ENCODE peak calls at places on chromosomes 6 and 20, in six cellular contexts. M, O, B, C, J and E are unnamed samples.

GRCh38 chr6:22621701-22622100 is 52.3 kb downstream of the HDGFL1 start:
- DNase-seq in O (no peak), B (no peak), M (no peak), C (no peak), J (no peak), E (no peak)

GRCh38 chr20:16147916-16148315 is 425.3 kb downstream of the KIF16B start:
- DNase-seq in O (no peak), C (no peak), B (no peak), J (no peak), M (no peak), E (no peak)

GRCh38 chr6:87407531-87407895 is 259 bp upstream of the CFAP206 start:
- DNase-seq in J (peak), M (no peak), O (no peak), B (no peak), C (no peak), E (no peak)

GRCh38 chr6:31586596-31586995 is 519 bp downstream of the LST1 start:
- DNase-seq in C (peak), B (no peak), O (no peak), J (no peak), M (no peak), E (peak)

GRCh38 chr20:2282181-2282580 is 13.6 kb upstream of the TGM3 start:
- DNase-seq in M (no peak), O (no peak), J (no peak), B (no peak), C (no peak), E (no peak)

GRCh38 chr20:24917797-24918578 is 31.1 kb upstream of the CST7 start:
- DNase-seq in O (peak), B (peak), J (peak), C (peak), M (peak), E (peak)

GRCh38 chr6:154213782-154214181 is 142.8 kb downstream of the IPCEF1 start:
- DNase-seq in O (no peak), B (no peak), M (no peak), J (no peak), C (no peak), E (no peak)

GRCh38 chr6:3324262-3324942 is 65.7 kb downstream of the PSMG4 start:
- DNase-seq in M (peak), J (no peak), B (peak), C (no peak), O (no peak), E (no peak)

GRCh38 chr6:11705069-11705468 is 73.5 kb downstream of the ADTRP start:
- DNase-seq in B (no peak), C (no peak), O (no peak), M (no peak), J (no peak), E (no peak)

GRCh38 chr6:143498428-143498827 is 13.1 kb downstream of the FUCA2 start:
- DNase-seq in J (no peak), B (no peak), C (no peak), O (no peak), M (no peak), E (peak)

GRCh38 chr20:62942456-62942855 is 4.5 kb downstream of the GID8 start:
- DNase-seq in C (no peak), B (no peak), J (no peak), M (no peak), O (no peak), E (no peak)

GRCh38 chr20:41004561-41005360 is 23.9 kb upstream of the TOP1 start:
- DNase-seq in M (no peak), J (no peak), C (no peak), O (no peak), B (no peak), E (no peak)

GRCh38 chr6:33277663-33278391 is 904 bp downstream of the B3GALT4 start:
- DNase-seq in M (no peak), C (no peak), J (no peak), B (no peak), O (no peak), E (no peak)

GRCh38 chr6:106513813-106514212 is 115.5 kb downstream of the RTN4IP1 start:
- DNase-seq in J (no peak), M (no peak), C (no peak), O (no peak), B (no peak), E (no peak)